ENCODE peak calls at places on chromosomes 3 and 15, in eight cellular contexts. F is esophagus muscularis mucosa, S is heart left ventricle, O is tibial nerve, M is K562, Q is HepG2, A is stomach, P is A549. T is an unnamed sample.
A peak's percentile ranks its signal among the peaks of the same experiment; 100 is the strongest.

GRCh38 chr15:72982750-72983149 is 69.5 kb upstream of the NEO1 start:
- DNase-seq in A (no peak), O (no peak), F (peak; percentile 21), M (no peak), Q (no peak), S (no peak), P (no peak), T (no peak)

GRCh38 chr15:41495736-41496599 is 2.3 kb downstream of the ITPKA start:
- DNase-seq in A (peak; percentile 89), O (no peak), Q (peak; percentile 83), P (no peak), F (no peak), M (peak; percentile 64), S (peak; percentile 30), T (no peak)

GRCh38 chr15:80497221-80497620 is 93.0 kb downstream of the ARNT2 start:
- DNase-seq in F (peak; percentile 64), P (no peak), O (no peak), S (no peak), Q (no peak), A (no peak), M (no peak), T (no peak)

GRCh38 chr3:146680602-146681001 is 75.5 kb upstream of the PLSCR5 start:
- DNase-seq in F (no peak), M (no peak), Q (no peak), A (no peak), P (no peak), S (no peak), O (no peak), T (no peak)

GRCh38 chr3:123686254-123686653 is 101.4 kb upstream of the HACD2 start:
- DNase-seq in S (no peak), F (no peak), P (no peak), A (no peak), M (no peak), Q (no peak), O (no peak), T (no peak)

GRCh38 chr3:100635273-100635701 is 25.9 kb downstream of the ADGRG7 start:
- DNase-seq in S (no peak), P (no peak), F (no peak), M (no peak), Q (peak; percentile 43), O (no peak), A (peak; percentile 46), T (no peak)

GRCh38 chr15:80026754-80027153 is 32.7 kb upstream of the ZFAND6 start:
- DNase-seq in Q (no peak), O (no peak), P (no peak), M (no peak), A (no peak), F (no peak), S (no peak), T (no peak)

GRCh38 chr15:51286816-51287215 is 51.6 kb downstream of the CYP19A1 start:
- DNase-seq in A (no peak), P (no peak), Q (peak; percentile 15), F (no peak), S (no peak), M (no peak), O (no peak), T (no peak)

GRCh38 chr3:81394656-81395055 is 366.8 kb downstream of the GBE1 start:
- DNase-seq in M (no peak), O (no peak), Q (no peak), A (no peak), P (no peak), S (no peak), F (no peak), T (no peak)

GRCh38 chr3:196080517-196080841 is 1.4 kb downstream of the TFRC start:
- DNase-seq in A (no peak), F (no peak), P (no peak), Q (no peak), M (no peak), S (no peak), O (no peak), T (no peak)

GRCh38 chr3:124764746-124765145 is 34.5 kb downstream of the UMPS start:
- DNase-seq in Q (no peak), M (no peak), O (no peak), S (no peak), P (no peak), F (no peak), A (no peak), T (no peak)

DNA sequence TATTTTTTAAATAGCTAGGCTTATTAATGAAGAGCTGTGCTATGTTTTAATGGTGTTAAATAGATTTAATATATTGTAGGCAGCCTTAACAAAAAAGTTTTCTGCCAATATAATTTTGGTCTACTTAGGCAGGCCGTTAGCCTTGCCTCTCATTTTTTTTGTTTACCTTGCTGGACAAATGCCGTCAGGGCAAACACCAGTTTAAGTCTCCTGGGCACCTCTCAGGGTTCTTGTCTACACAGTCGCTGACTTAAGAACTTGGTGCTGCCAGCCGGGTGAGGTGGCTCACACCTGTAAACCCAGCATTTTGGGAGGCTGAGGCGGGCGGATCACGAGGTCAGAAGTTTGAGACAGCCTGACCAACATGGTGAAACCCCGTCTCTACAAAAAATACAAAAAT is 153.3 kb downstream of the ULK4 start:
- DNase-seq in Q (no peak), A (peak; percentile 26), P (no peak), M (no peak), F (no peak), S (no peak), O (no peak), T (no peak)
- H3K27ac ChIP-seq in Q (no peak overlapping the region), A (no peak overlapping the region), P (no peak overlapping the region), M (no peak overlapping the region), F (no peak overlapping the region), S (no peak overlapping the region), O (no peak overlapping the region), T (no peak overlapping the region)

DNA sequence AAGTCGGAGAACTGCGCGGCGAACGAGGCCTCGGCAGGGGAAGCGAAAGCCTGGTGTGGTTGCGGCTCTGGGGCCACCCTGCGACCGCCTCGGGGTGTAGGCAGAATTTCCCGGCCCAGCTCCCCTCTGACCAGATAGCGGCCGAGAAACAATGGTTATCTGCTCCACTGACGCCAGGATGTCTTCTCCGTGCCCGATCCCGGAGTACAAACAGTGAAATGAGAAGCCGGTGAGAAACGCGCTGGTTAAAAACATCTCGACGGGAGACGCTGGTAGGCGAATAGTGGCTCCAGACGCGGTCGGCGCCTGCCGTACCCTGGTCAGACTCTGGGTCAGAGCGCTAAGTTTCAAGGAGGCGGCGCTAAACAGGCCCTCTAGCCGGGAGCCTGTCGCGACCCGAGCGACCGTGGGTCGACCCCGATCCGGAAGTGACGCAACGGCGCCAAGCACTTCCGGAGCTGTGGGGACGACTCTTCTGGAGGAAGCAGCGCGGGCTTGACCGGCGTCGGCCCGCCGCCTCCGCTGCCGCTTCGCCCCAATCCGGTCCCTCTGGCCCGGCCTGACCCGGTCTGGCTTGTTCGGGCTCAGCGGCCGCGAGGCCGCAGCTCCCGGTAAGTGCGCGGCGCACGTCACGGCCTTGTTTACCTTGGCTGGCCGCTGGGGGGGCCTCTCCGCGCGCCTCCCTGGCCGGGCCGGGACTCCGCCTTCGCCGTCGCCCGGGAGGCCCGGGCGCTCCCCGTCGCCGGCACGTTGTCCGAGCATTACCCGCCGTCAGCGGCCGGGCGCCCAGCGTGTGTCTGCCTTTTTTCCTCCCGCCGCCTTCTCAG is at the start of gene ARIH2:
- DNase-seq in A (peak; percentile 95), M (peak; percentile 87), P (peak; percentile 89), F (peak; percentile 97), S (peak; percentile 96), Q (peak; percentile 87), O (peak; percentile 78), T (peak; percentile 92)
- TF ChIP-seq POLR2A in A (no peak), M (peak; percentile 92), P (peak; percentile 81), F (peak; percentile 71), S (peak; percentile 85), Q (peak; percentile 84), O (no peak), T (peak; percentile 84)

DNA sequence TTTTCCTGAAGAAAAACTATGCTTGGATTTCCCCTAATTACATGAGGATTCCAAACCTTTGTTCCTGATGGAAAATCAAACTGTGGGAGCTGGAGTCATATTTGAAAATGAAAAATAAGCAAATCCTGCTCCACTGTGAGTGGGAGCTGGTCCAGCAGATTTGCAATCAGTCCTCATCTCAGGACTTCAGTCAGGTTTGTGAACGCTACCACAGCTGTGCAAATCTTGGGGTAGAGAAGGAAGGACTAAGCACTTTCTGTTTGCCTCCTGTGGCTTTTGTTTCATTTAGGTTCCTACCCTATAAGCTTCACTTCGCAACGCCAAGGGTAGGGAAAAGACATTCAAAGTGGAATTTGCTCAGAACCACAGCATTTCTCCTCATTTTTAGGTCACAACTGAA is 238.2 kb downstream of the TUSC7 start:
- DNase-seq in Q (no peak), S (no peak), P (no peak), A (peak; percentile 36), M (no peak), O (no peak), F (no peak), T (no peak)
- H3K27ac ChIP-seq in Q (no peak overlapping the region), S (no peak overlapping the region), P (no peak overlapping the region), A (no peak overlapping the region), M (no peak overlapping the region), O (peak overlapping the region; percentile 15), F (no peak overlapping the region), T (no peak overlapping the region)

DNA sequence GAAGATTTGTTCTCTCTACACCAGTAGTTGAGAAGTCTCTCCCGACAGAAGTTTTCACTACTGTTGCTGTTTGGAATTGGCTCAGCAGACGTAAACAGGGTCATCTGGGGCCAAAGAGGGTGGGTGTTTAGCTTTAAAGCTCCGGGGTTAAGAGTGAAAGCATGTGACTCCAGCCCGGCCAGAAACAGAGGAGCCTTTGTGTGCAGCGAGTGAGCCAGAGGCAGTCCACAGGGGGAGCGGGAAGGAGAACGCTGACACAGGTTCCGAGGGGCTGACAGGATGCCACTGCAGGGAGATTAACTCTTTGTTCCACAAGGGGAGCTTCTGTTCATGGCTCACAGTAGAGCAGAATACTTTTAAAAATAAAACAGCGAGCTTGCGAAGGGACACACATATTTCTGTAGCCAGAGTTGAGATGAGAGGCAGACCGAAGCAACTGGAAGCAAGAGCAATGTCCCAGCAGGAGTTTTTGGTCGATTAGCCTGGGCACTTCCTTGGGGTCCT is 26.9 kb downstream of the BMF start:
- DNase-seq in P (no peak), A (peak; percentile 72), Q (peak; percentile 96), F (no peak), O (peak; percentile 71), M (peak; percentile 55), S (peak; percentile 86), T (no peak)
- TF ChIP-seq POLR2A in P (no peak), A (no peak), Q (peak; percentile 69), F (no peak), O (no peak), M (peak; percentile 30), S (peak; percentile 41), T (no peak)

DNA sequence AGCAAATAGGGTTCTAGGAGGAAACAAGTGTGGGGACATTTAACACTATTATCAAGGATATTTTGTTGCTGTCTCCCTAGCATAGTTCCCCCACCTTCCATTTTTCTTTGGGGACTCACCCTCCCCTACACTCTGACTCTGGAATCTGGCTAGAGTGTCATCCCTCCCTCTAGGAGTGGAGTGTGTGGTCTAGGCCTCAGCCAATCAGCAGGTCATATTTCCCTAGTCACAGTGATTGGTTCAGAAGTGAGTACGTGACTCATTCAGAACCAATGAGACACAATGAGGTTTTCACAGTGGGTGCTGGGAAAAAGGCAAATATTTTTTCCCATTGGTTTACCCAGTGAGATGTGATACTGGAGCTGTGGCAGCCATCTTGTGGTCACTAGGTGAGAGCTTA is 234.4 kb downstream of the SHQ1 start:
- DNase-seq in M (peak; percentile 55), Q (no peak), A (no peak), O (no peak), P (no peak), S (no peak), F (no peak), T (no peak)
- H3K27ac ChIP-seq in M (no peak overlapping the region), Q (no peak overlapping the region), A (no peak overlapping the region), O (no peak overlapping the region), P (no peak overlapping the region), S (no peak overlapping the region), F (no peak overlapping the region), T (no peak overlapping the region)

T was measured in Peyer's patch.